ENCODE peak calls at places on chromosomes 12 and 14, in nine cellular contexts. One of them, this sample, is unnamed.

GRCh38 chr14:103857256-103857655 is 9.9 kb upstream of the PPP1R13B start:
- DNase-seq in GM12865: no peak
- DNase-seq in CD4-positive, alpha-beta T cell: no peak
- DNase-seq in lower lobe of right lung: peak; percentile 10
- DNase-seq in Calu3: no peak
- DNase-seq in astrocyte: no peak
- DNase-seq in psoas muscle: no peak
- DNase-seq in AG10803: no peak
- DNase-seq in activated B cell treated with CpG ODN at 0.5 μM for 24 hours: no peak
- DNase-seq in this sample: no peak

GRCh38 chr14:104898870-104899510 is 25.7 kb upstream of the PLD4 start:
- DNase-seq in Calu3: no peak
- DNase-seq in astrocyte: no peak
- DNase-seq in GM12865: no peak
- DNase-seq in CD4-positive, alpha-beta T cell: no peak
- DNase-seq in psoas muscle: peak; percentile 47
- DNase-seq in activated B cell treated with CpG ODN at 0.5 μM for 24 hours: no peak
- DNase-seq in lower lobe of right lung: no peak
- DNase-seq in AG10803: no peak
- DNase-seq in this sample: peak; percentile 2

GRCh38 chr14:68549057-68549421 is 243.8 kb downstream of the ZFP36L1 start:
- DNase-seq in astrocyte: peak; percentile 84
- DNase-seq in lower lobe of right lung: no peak
- DNase-seq in activated B cell treated with CpG ODN at 0.5 μM for 24 hours: no peak
- DNase-seq in CD4-positive, alpha-beta T cell: no peak
- DNase-seq in Calu3: no peak
- DNase-seq in psoas muscle: no peak
- DNase-seq in GM12865: no peak
- DNase-seq in AG10803: peak; percentile 83
- DNase-seq in this sample: no peak

GRCh38 chr12:117494833-117495714 is 133.6 kb upstream of the NOS1 start:
- DNase-seq in AG10803: no peak
- DNase-seq in Calu3: no peak
- DNase-seq in psoas muscle: no peak
- DNase-seq in CD4-positive, alpha-beta T cell: no peak
- DNase-seq in lower lobe of right lung: no peak
- DNase-seq in GM12865: no peak
- DNase-seq in activated B cell treated with CpG ODN at 0.5 μM for 24 hours: no peak
- DNase-seq in astrocyte: no peak
- DNase-seq in this sample: no peak

GRCh38 chr12:78177298-78177697 is 346.6 kb downstream of the NAV3 start:
- DNase-seq in lower lobe of right lung: no peak
- DNase-seq in Calu3: no peak
- DNase-seq in CD4-positive, alpha-beta T cell: no peak
- DNase-seq in psoas muscle: no peak
- DNase-seq in GM12865: no peak
- DNase-seq in AG10803: no peak
- DNase-seq in astrocyte: no peak
- DNase-seq in activated B cell treated with CpG ODN at 0.5 μM for 24 hours: no peak
- DNase-seq in this sample: no peak

GRCh38 chr14:72053662-72054061 is 121.4 kb downstream of the RGS6 start:
- DNase-seq in Calu3: no peak
- DNase-seq in lower lobe of right lung: no peak
- DNase-seq in AG10803: no peak
- DNase-seq in activated B cell treated with CpG ODN at 0.5 μM for 24 hours: no peak
- DNase-seq in CD4-positive, alpha-beta T cell: no peak
- DNase-seq in astrocyte: no peak
- DNase-seq in psoas muscle: no peak
- DNase-seq in GM12865: no peak
- DNase-seq in this sample: no peak

GRCh38 chr12:127509066-127509778 is 757.7 kb upstream of the TMEM132C start:
- DNase-seq in activated B cell treated with CpG ODN at 0.5 μM for 24 hours: no peak
- DNase-seq in GM12865: no peak
- DNase-seq in Calu3: no peak
- DNase-seq in CD4-positive, alpha-beta T cell: no peak
- DNase-seq in psoas muscle: no peak
- DNase-seq in astrocyte: peak; percentile 95
- DNase-seq in lower lobe of right lung: no peak
- DNase-seq in AG10803: peak; percentile 84
- DNase-seq in this sample: no peak

GRCh38 chr12:41850046-41850445 is 294.6 kb downstream of the GXYLT1 start:
- DNase-seq in AG10803: no peak
- DNase-seq in CD4-positive, alpha-beta T cell: no peak
- DNase-seq in GM12865: no peak
- DNase-seq in activated B cell treated with CpG ODN at 0.5 μM for 24 hours: no peak
- DNase-seq in astrocyte: no peak
- DNase-seq in Calu3: no peak
- DNase-seq in lower lobe of right lung: no peak
- DNase-seq in psoas muscle: no peak
- DNase-seq in this sample: no peak

GRCh38 chr14:47541652-47542051 is 133.8 kb downstream of the MDGA2 start:
- DNase-seq in GM12865: no peak
- DNase-seq in astrocyte: no peak
- DNase-seq in Calu3: no peak
- DNase-seq in lower lobe of right lung: no peak
- DNase-seq in activated B cell treated with CpG ODN at 0.5 μM for 24 hours: no peak
- DNase-seq in CD4-positive, alpha-beta T cell: no peak
- DNase-seq in psoas muscle: no peak
- DNase-seq in AG10803: no peak
- DNase-seq in this sample: no peak

GRCh38 chr12:122467983-122468382 is 32.7 kb downstream of the ZCCHC8 start:
- DNase-seq in AG10803: no peak
- DNase-seq in CD4-positive, alpha-beta T cell: no peak
- DNase-seq in psoas muscle: no peak
- DNase-seq in activated B cell treated with CpG ODN at 0.5 μM for 24 hours: no peak
- DNase-seq in Calu3: no peak
- DNase-seq in astrocyte: no peak
- DNase-seq in GM12865: no peak
- DNase-seq in lower lobe of right lung: no peak
- DNase-seq in this sample: no peak

GRCh38 chr14:35380794-35381193 is 23.8 kb downstream of the NFKBIA start:
- DNase-seq in astrocyte: no peak
- DNase-seq in lower lobe of right lung: no peak
- DNase-seq in psoas muscle: no peak
- DNase-seq in activated B cell treated with CpG ODN at 0.5 μM for 24 hours: no peak
- DNase-seq in GM12865: no peak
- DNase-seq in AG10803: no peak
- DNase-seq in Calu3: no peak
- DNase-seq in CD4-positive, alpha-beta T cell: no peak
- DNase-seq in this sample: no peak
- TF ChIP-seq CTCF in astrocyte: no peak
- TF ChIP-seq CTCF in lower lobe of right lung: no peak
- TF ChIP-seq CTCF in psoas muscle: no peak
- TF ChIP-seq CTCF in activated B cell treated with CpG ODN at 0.5 μM for 24 hours: no peak
- TF ChIP-seq CTCF in GM12865: no peak
- TF ChIP-seq CTCF in AG10803: no peak
- TF ChIP-seq CTCF in Calu3: no peak
- TF ChIP-seq CTCF in CD4-positive, alpha-beta T cell: no peak
- TF ChIP-seq CTCF in this sample: no peak

GRCh38 chr14:75278422-75279152 is at the start of gene FOS:
- DNase-seq in AG10803: peak; percentile 95
- DNase-seq in psoas muscle: peak; percentile 90
- DNase-seq in Calu3: peak; percentile 92
- DNase-seq in astrocyte: peak; percentile 92
- DNase-seq in activated B cell treated with CpG ODN at 0.5 μM for 24 hours: peak; percentile 88
- DNase-seq in CD4-positive, alpha-beta T cell: peak; percentile 79
- DNase-seq in lower lobe of right lung: peak; percentile 94
- DNase-seq in GM12865: peak; percentile 88
- DNase-seq in this sample: peak; percentile 96

GRCh38 chr14:75275598-75275997 is 3.0 kb upstream of the FOS start:
- DNase-seq in astrocyte: no peak
- DNase-seq in Calu3: no peak
- DNase-seq in CD4-positive, alpha-beta T cell: no peak
- DNase-seq in psoas muscle: no peak
- DNase-seq in AG10803: no peak
- DNase-seq in activated B cell treated with CpG ODN at 0.5 μM for 24 hours: no peak
- DNase-seq in GM12865: no peak
- DNase-seq in lower lobe of right lung: no peak
- DNase-seq in this sample: no peak

GRCh38 chr14:75277796-75278421 is 719 bp upstream of the FOS start:
- DNase-seq in CD4-positive, alpha-beta T cell: no peak
- DNase-seq in astrocyte: no peak
- DNase-seq in Calu3: no peak
- DNase-seq in AG10803: no peak
- DNase-seq in psoas muscle: no peak
- DNase-seq in lower lobe of right lung: no peak
- DNase-seq in GM12865: no peak
- DNase-seq in activated B cell treated with CpG ODN at 0.5 μM for 24 hours: no peak
- DNase-seq in this sample: no peak

GRCh38 chr14:75279153-75279738 is 618 bp downstream of the FOS start:
- DNase-seq in astrocyte: peak; percentile 76
- DNase-seq in lower lobe of right lung: peak; percentile 79
- DNase-seq in activated B cell treated with CpG ODN at 0.5 μM for 24 hours: peak; percentile 53
- DNase-seq in CD4-positive, alpha-beta T cell: peak; percentile 35
- DNase-seq in psoas muscle: peak; percentile 64
- DNase-seq in GM12865: peak; percentile 15
- DNase-seq in Calu3: peak; percentile 51
- DNase-seq in AG10803: peak; percentile 70
- DNase-seq in this sample: peak; percentile 54

GRCh38 chr14:75277000-75277795 is 1.4 kb upstream of the FOS start:
- DNase-seq in astrocyte: peak; percentile 80
- DNase-seq in AG10803: peak; percentile 93
- DNase-seq in GM12865: peak; percentile 60
- DNase-seq in Calu3: peak; percentile 89
- DNase-seq in psoas muscle: peak; percentile 90
- DNase-seq in activated B cell treated with CpG ODN at 0.5 μM for 24 hours: peak; percentile 67
- DNase-seq in CD4-positive, alpha-beta T cell: no peak
- DNase-seq in lower lobe of right lung: peak; percentile 96
- DNase-seq in this sample: peak; percentile 76
- TF ChIP-seq CTCF in astrocyte: no peak
- TF ChIP-seq CTCF in AG10803: no peak
- TF ChIP-seq CTCF in GM12865: no peak
- TF ChIP-seq CTCF in Calu3: no peak
- TF ChIP-seq CTCF in psoas muscle: no peak
- TF ChIP-seq CTCF in activated B cell treated with CpG ODN at 0.5 μM for 24 hours: no peak
- TF ChIP-seq CTCF in CD4-positive, alpha-beta T cell: no peak
- TF ChIP-seq CTCF in lower lobe of right lung: no peak
- TF ChIP-seq CTCF in this sample: no peak

DNA sequence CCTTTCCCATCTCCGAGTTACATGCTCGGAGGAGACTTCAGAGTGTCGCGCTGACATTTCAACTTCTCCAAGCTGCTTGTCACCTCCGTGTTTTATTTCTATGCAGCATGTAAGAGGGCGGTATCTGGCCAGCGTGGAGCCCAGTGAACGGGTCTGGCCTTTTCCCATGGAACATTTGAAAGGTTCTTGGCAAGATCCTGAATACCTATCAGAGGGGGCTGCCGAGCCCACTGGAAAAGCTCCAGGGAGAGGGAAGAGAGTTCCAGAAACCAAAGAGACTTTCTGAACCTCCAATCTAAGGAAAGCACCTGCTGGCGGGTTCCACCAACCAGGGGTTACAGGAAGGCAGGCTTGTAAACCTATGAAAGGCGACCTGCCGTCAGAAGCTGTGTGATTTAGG is 62.3 kb upstream of the BCL11B start:
- DNase-seq in psoas muscle: no peak
- DNase-seq in astrocyte: no peak
- DNase-seq in activated B cell treated with CpG ODN at 0.5 μM for 24 hours: no peak
- DNase-seq in Calu3: no peak
- DNase-seq in lower lobe of right lung: no peak
- DNase-seq in AG10803: no peak
- DNase-seq in CD4-positive, alpha-beta T cell: no peak
- DNase-seq in GM12865: no peak
- DNase-seq in this sample: no peak
- TF ChIP-seq CTCF in psoas muscle: no peak
- TF ChIP-seq CTCF in astrocyte: no peak
- TF ChIP-seq CTCF in activated B cell treated with CpG ODN at 0.5 μM for 24 hours: no peak
- TF ChIP-seq CTCF in Calu3: no peak
- TF ChIP-seq CTCF in lower lobe of right lung: no peak
- TF ChIP-seq CTCF in AG10803: no peak
- TF ChIP-seq CTCF in CD4-positive, alpha-beta T cell: no peak
- TF ChIP-seq CTCF in GM12865: no peak
- TF ChIP-seq CTCF in this sample: no peak

GRCh38 chr12:106070147-106070546 is 68.6 kb downstream of the NUAK1 start:
- DNase-seq in CD4-positive, alpha-beta T cell: no peak
- DNase-seq in Calu3: no peak
- DNase-seq in AG10803: no peak
- DNase-seq in lower lobe of right lung: no peak
- DNase-seq in GM12865: no peak
- DNase-seq in activated B cell treated with CpG ODN at 0.5 μM for 24 hours: no peak
- DNase-seq in astrocyte: no peak
- DNase-seq in psoas muscle: no peak
- DNase-seq in this sample: no peak
- TF ChIP-seq CTCF in CD4-positive, alpha-beta T cell: no peak
- TF ChIP-seq CTCF in Calu3: no peak
- TF ChIP-seq CTCF in AG10803: no peak
- TF ChIP-seq CTCF in lower lobe of right lung: no peak
- TF ChIP-seq CTCF in GM12865: no peak
- TF ChIP-seq CTCF in activated B cell treated with CpG ODN at 0.5 μM for 24 hours: no peak
- TF ChIP-seq CTCF in astrocyte: no peak
- TF ChIP-seq CTCF in psoas muscle: no peak
- TF ChIP-seq CTCF in this sample: no peak

DNA sequence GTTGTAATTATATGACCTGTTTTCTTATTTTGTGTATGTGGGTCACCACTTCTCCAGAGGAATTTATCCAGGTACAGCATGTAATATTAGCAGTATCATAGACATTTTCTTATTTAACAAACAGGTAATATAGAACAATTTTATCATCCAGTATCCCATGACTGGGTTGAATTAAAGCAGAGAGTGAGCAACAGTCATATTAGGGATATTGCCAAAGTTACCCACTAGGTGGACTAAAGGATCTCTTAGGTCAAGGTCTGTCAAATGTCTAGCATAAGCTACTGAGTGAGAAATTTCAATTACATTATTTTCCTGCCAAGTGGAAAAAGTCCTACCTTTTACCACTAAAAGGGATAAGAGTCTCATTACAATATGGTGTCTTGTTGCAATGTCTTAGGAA is 62.1 kb upstream of the TRIM9 start:
- DNase-seq in psoas muscle: no peak
- DNase-seq in AG10803: peak; percentile 25
- DNase-seq in CD4-positive, alpha-beta T cell: no peak
- DNase-seq in lower lobe of right lung: no peak
- DNase-seq in activated B cell treated with CpG ODN at 0.5 μM for 24 hours: no peak
- DNase-seq in Calu3: no peak
- DNase-seq in astrocyte: no peak
- DNase-seq in GM12865: peak; percentile 54
- DNase-seq in this sample: no peak
- TF ChIP-seq CTCF in psoas muscle: no peak
- TF ChIP-seq CTCF in AG10803: peak; percentile 50
- TF ChIP-seq CTCF in CD4-positive, alpha-beta T cell: no peak
- TF ChIP-seq CTCF in lower lobe of right lung: peak; percentile 16
- TF ChIP-seq CTCF in activated B cell treated with CpG ODN at 0.5 μM for 24 hours: no peak
- TF ChIP-seq CTCF in Calu3: peak; percentile 28
- TF ChIP-seq CTCF in astrocyte: peak; percentile 22
- TF ChIP-seq CTCF in GM12865: peak; percentile 57
- TF ChIP-seq CTCF in this sample: no peak

DNA sequence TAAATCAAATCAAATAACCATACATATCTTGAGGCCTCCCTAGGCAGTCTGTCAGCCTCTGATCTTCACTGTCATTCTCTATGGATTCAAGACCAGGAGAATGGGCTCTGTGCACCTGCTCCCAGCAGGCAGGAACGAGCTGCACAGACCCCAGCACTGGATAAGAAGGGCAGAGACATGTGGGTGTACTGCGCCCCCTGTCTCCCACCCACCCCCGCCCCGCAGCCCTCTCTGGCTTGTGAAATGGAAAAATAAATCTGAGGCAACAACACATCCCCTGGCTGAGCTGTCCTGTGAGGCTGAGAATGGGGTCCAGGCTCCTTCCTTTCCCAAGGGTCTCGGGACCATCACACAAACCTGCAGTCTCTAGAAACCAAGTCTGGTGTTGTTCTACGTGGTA is 26.2 kb downstream of the CLMN start:
- DNase-seq in AG10803: no peak
- DNase-seq in activated B cell treated with CpG ODN at 0.5 μM for 24 hours: no peak
- DNase-seq in CD4-positive, alpha-beta T cell: no peak
- DNase-seq in psoas muscle: no peak
- DNase-seq in Calu3: no peak
- DNase-seq in lower lobe of right lung: no peak
- DNase-seq in astrocyte: no peak
- DNase-seq in GM12865: no peak
- DNase-seq in this sample: no peak
- TF ChIP-seq CTCF in AG10803: no peak
- TF ChIP-seq CTCF in activated B cell treated with CpG ODN at 0.5 μM for 24 hours: no peak
- TF ChIP-seq CTCF in CD4-positive, alpha-beta T cell: no peak
- TF ChIP-seq CTCF in psoas muscle: no peak
- TF ChIP-seq CTCF in Calu3: no peak
- TF ChIP-seq CTCF in lower lobe of right lung: no peak
- TF ChIP-seq CTCF in astrocyte: no peak
- TF ChIP-seq CTCF in GM12865: no peak
- TF ChIP-seq CTCF in this sample: no peak

This sample was measured in dorsolateral prefrontal cortex.